ENCODE peak calls at places on chromosomes 6 and 20, in five cellular contexts. One of them, this sample, is unnamed.

GRCh38 chr6:152316024-152316423 is 321.1 kb downstream of the SYNE1 start:
- DNase-seq in brain microvascular endothelial cell: peak
- DNase-seq in CD8-positive, alpha-beta memory T cell: no peak
- DNase-seq in CD4-positive, alpha-beta T cell: no peak
- DNase-seq in transverse colon: no peak
- DNase-seq in this sample: no peak

GRCh38 chr20:61954276-61955021 is 111.2 kb downstream of the TAF4 start:
- DNase-seq in brain microvascular endothelial cell: no peak
- DNase-seq in CD8-positive, alpha-beta memory T cell: no peak
- DNase-seq in CD4-positive, alpha-beta T cell: no peak
- DNase-seq in transverse colon: no peak
- DNase-seq in this sample: no peak

GRCh38 chr6:26224940-26225847 is 138.0 kb downstream of the HFE start:
- DNase-seq in CD8-positive, alpha-beta memory T cell: no peak
- DNase-seq in CD4-positive, alpha-beta T cell: no peak
- DNase-seq in brain microvascular endothelial cell: peak
- DNase-seq in transverse colon: no peak
- DNase-seq in this sample: peak

GRCh38 chr20:43824699-43825402 is 89.8 kb upstream of the TOX2 start:
- DNase-seq in CD8-positive, alpha-beta memory T cell: no peak
- DNase-seq in CD4-positive, alpha-beta T cell: no peak
- DNase-seq in brain microvascular endothelial cell: peak
- DNase-seq in transverse colon: no peak
- DNase-seq in this sample: no peak

GRCh38 chr6:119128252-119128912 is 49.9 kb upstream of the FAM184A start:
- DNase-seq in CD4-positive, alpha-beta T cell: no peak
- DNase-seq in brain microvascular endothelial cell: no peak
- DNase-seq in transverse colon: no peak
- DNase-seq in CD8-positive, alpha-beta memory T cell: no peak
- DNase-seq in this sample: no peak

GRCh38 chr6:30676660-30677270 is 4.0 kb upstream of the DHX16 start:
- DNase-seq in transverse colon: no peak
- DNase-seq in brain microvascular endothelial cell: no peak
- DNase-seq in CD8-positive, alpha-beta memory T cell: no peak
- DNase-seq in CD4-positive, alpha-beta T cell: no peak
- DNase-seq in this sample: no peak

GRCh38 chr6:27836783-27837635 is 75.2 kb downstream of the OR2B2 start:
- DNase-seq in transverse colon: peak
- DNase-seq in CD8-positive, alpha-beta memory T cell: peak
- DNase-seq in CD4-positive, alpha-beta T cell: peak
- DNase-seq in brain microvascular endothelial cell: peak
- DNase-seq in this sample: peak

GRCh38 chr20:43799150-43799711 is 72.4 kb upstream of the GTSF1L start:
- DNase-seq in transverse colon: no peak
- DNase-seq in CD4-positive, alpha-beta T cell: no peak
- DNase-seq in brain microvascular endothelial cell: no peak
- DNase-seq in CD8-positive, alpha-beta memory T cell: no peak
- DNase-seq in this sample: no peak

GRCh38 chr6:43983191-43983590 is 144.1 kb downstream of the MRPL14 start:
- DNase-seq in CD8-positive, alpha-beta memory T cell: no peak
- DNase-seq in transverse colon: no peak
- DNase-seq in CD4-positive, alpha-beta T cell: no peak
- DNase-seq in brain microvascular endothelial cell: no peak
- DNase-seq in this sample: no peak

GRCh38 chr6:17021539-17021889 is 80.3 kb upstream of the STMND1 start:
- DNase-seq in transverse colon: no peak
- DNase-seq in CD4-positive, alpha-beta T cell: no peak
- DNase-seq in brain microvascular endothelial cell: peak
- DNase-seq in CD8-positive, alpha-beta memory T cell: no peak
- DNase-seq in this sample: no peak

GRCh38 chr20:15248618-15249395 is 911.4 kb upstream of the FLRT3 start:
- DNase-seq in brain microvascular endothelial cell: no peak
- DNase-seq in transverse colon: no peak
- DNase-seq in CD8-positive, alpha-beta memory T cell: no peak
- DNase-seq in CD4-positive, alpha-beta T cell: no peak
- DNase-seq in this sample: no peak

GRCh38 chr6:85272973-85273372 is 176.9 kb upstream of the NT5E start:
- DNase-seq in CD8-positive, alpha-beta memory T cell: no peak
- DNase-seq in brain microvascular endothelial cell: no peak
- DNase-seq in CD4-positive, alpha-beta T cell: no peak
- DNase-seq in transverse colon: no peak
- DNase-seq in this sample: no peak

GRCh38 chr6:19838442-19839236 is 1.5 kb downstream of the ID4 start:
- DNase-seq in transverse colon: peak
- DNase-seq in CD4-positive, alpha-beta T cell: no peak
- DNase-seq in CD8-positive, alpha-beta memory T cell: no peak
- DNase-seq in brain microvascular endothelial cell: no peak
- DNase-seq in this sample: no peak

GRCh38 chr6:51480040-51480439 is 607.4 kb downstream of the PKHD1 start:
- DNase-seq in brain microvascular endothelial cell: no peak
- DNase-seq in CD8-positive, alpha-beta memory T cell: no peak
- DNase-seq in transverse colon: no peak
- DNase-seq in CD4-positive, alpha-beta T cell: no peak
- DNase-seq in this sample: no peak

GRCh38 chr20:25247666-25248500 is at the start of gene PYGB:
- DNase-seq in transverse colon: peak
- DNase-seq in brain microvascular endothelial cell: peak
- DNase-seq in CD8-positive, alpha-beta memory T cell: peak
- DNase-seq in CD4-positive, alpha-beta T cell: peak
- DNase-seq in this sample: peak

GRCh38 chr6:69290116-69290515 is 506.7 kb downstream of the LMBRD1 start:
- DNase-seq in CD8-positive, alpha-beta memory T cell: no peak
- DNase-seq in brain microvascular endothelial cell: no peak
- DNase-seq in CD4-positive, alpha-beta T cell: no peak
- DNase-seq in transverse colon: no peak
- DNase-seq in this sample: no peak

GRCh38 chr6:128574413-128574812 is 54.0 kb upstream of the PTPRK start:
- DNase-seq in CD8-positive, alpha-beta memory T cell: no peak
- DNase-seq in brain microvascular endothelial cell: no peak
- DNase-seq in CD4-positive, alpha-beta T cell: no peak
- DNase-seq in transverse colon: no peak
- DNase-seq in this sample: no peak

GRCh38 chr6:31094389-31094881 is 17.9 kb downstream of the C6orf15 start:
- DNase-seq in CD8-positive, alpha-beta memory T cell: no peak
- DNase-seq in transverse colon: peak
- DNase-seq in CD4-positive, alpha-beta T cell: peak
- DNase-seq in brain microvascular endothelial cell: no peak
- DNase-seq in this sample: peak

GRCh38 chr20:31712112-31712553 is 10.5 kb downstream of the BCL2L1 start:
- DNase-seq in CD8-positive, alpha-beta memory T cell: no peak
- DNase-seq in transverse colon: no peak
- DNase-seq in CD4-positive, alpha-beta T cell: no peak
- DNase-seq in brain microvascular endothelial cell: no peak
- DNase-seq in this sample: no peak

GRCh38 chr20:17833036-17833674 is 133.4 kb downstream of the BANF2 start:
- DNase-seq in brain microvascular endothelial cell: no peak
- DNase-seq in CD4-positive, alpha-beta T cell: no peak
- DNase-seq in CD8-positive, alpha-beta memory T cell: no peak
- DNase-seq in transverse colon: no peak
- DNase-seq in this sample: no peak

GRCh38 chr20:17837179-17837578 is 131.4 kb downstream of the SNX5 start:
- DNase-seq in CD8-positive, alpha-beta memory T cell: no peak
- DNase-seq in transverse colon: no peak
- DNase-seq in brain microvascular endothelial cell: no peak
- DNase-seq in CD4-positive, alpha-beta T cell: no peak
- DNase-seq in this sample: no peak

GRCh38 chr20:17835240-17835940 is 133.2 kb downstream of the SNX5 start:
- DNase-seq in CD8-positive, alpha-beta memory T cell: no peak
- DNase-seq in transverse colon: peak
- DNase-seq in CD4-positive, alpha-beta T cell: no peak
- DNase-seq in brain microvascular endothelial cell: peak
- DNase-seq in this sample: no peak

GRCh38 chr20:17835941-17836861 is 132.4 kb downstream of the SNX5 start:
- DNase-seq in CD4-positive, alpha-beta T cell: no peak
- DNase-seq in brain microvascular endothelial cell: no peak
- DNase-seq in CD8-positive, alpha-beta memory T cell: no peak
- DNase-seq in transverse colon: peak
- DNase-seq in this sample: no peak

DNA sequence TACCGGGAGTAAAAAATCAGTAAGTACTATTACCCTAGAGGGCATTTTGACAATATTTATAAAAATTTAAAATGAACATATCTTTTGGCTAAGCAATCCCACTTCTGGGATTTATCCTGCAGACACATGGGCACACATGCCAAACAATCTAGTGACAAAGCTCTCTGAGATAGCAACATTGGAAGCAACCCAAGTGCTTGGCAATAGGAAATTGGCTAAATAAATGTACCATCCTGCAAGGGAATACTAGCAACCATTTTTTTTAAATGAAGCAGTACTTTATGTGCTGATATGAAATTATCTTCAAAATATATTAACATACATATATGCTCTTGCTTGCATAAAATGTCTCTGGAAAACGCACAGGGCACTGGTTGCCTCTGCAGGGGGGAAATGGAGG is 133.8 kb downstream of the SNX5 start:
- DNase-seq in CD4-positive, alpha-beta T cell: no peak
- DNase-seq in brain microvascular endothelial cell: no peak
- DNase-seq in transverse colon: no peak
- DNase-seq in CD8-positive, alpha-beta memory T cell: no peak
- DNase-seq in this sample: no peak
- H3K27ac ChIP-seq in CD4-positive, alpha-beta T cell: no peak
- H3K27ac ChIP-seq in brain microvascular endothelial cell: peak
- H3K27ac ChIP-seq in transverse colon: no peak
- H3K27ac ChIP-seq in CD8-positive, alpha-beta memory T cell: no peak
- H3K27ac ChIP-seq in this sample: no peak

GRCh38 chr6:15246217-15247211 is 645 bp downstream of the JARID2 start:
- DNase-seq in CD4-positive, alpha-beta T cell: no peak
- DNase-seq in brain microvascular endothelial cell: no peak
- DNase-seq in transverse colon: no peak
- DNase-seq in CD8-positive, alpha-beta memory T cell: peak
- DNase-seq in this sample: no peak
- H3K27ac ChIP-seq in CD4-positive, alpha-beta T cell: peak
- H3K27ac ChIP-seq in brain microvascular endothelial cell: peak
- H3K27ac ChIP-seq in transverse colon: peak
- H3K27ac ChIP-seq in CD8-positive, alpha-beta memory T cell: peak
- H3K27ac ChIP-seq in this sample: peak

DNA sequence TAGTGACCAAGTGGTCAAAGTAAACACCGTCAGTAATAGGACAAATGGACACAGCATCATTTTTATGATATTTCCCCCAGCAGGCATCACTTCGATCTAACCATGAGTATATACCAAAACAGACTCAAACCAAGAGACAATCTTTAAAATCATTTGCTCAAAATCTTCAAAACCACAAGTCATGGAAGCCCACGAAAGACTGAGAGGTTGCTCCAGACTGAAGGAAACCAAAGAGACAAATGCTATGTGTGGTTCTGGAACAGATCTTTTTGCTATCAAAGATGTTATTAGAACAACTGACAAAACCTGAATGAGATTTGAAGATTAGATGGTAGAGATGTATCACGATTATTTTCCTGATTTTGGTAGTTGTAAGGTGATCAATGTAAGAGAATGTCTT is 197.7 kb downstream of the TBXT start:
- DNase-seq in brain microvascular endothelial cell: no peak
- DNase-seq in CD4-positive, alpha-beta T cell: no peak
- DNase-seq in CD8-positive, alpha-beta memory T cell: no peak
- DNase-seq in transverse colon: no peak
- DNase-seq in this sample: no peak
- H3K27ac ChIP-seq in brain microvascular endothelial cell: no peak
- H3K27ac ChIP-seq in CD4-positive, alpha-beta T cell: no peak
- H3K27ac ChIP-seq in CD8-positive, alpha-beta memory T cell: no peak
- H3K27ac ChIP-seq in transverse colon: no peak
- H3K27ac ChIP-seq in this sample: no peak

GRCh38 chr6:159108438-159108985 is 60.7 kb upstream of the FNDC1 start:
- DNase-seq in brain microvascular endothelial cell: no peak
- DNase-seq in CD8-positive, alpha-beta memory T cell: no peak
- DNase-seq in transverse colon: no peak
- DNase-seq in CD4-positive, alpha-beta T cell: no peak
- DNase-seq in this sample: no peak
- H3K27ac ChIP-seq in brain microvascular endothelial cell: no peak
- H3K27ac ChIP-seq in CD8-positive, alpha-beta memory T cell: no peak
- H3K27ac ChIP-seq in transverse colon: no peak
- H3K27ac ChIP-seq in CD4-positive, alpha-beta T cell: peak
- H3K27ac ChIP-seq in this sample: peak

DNA sequence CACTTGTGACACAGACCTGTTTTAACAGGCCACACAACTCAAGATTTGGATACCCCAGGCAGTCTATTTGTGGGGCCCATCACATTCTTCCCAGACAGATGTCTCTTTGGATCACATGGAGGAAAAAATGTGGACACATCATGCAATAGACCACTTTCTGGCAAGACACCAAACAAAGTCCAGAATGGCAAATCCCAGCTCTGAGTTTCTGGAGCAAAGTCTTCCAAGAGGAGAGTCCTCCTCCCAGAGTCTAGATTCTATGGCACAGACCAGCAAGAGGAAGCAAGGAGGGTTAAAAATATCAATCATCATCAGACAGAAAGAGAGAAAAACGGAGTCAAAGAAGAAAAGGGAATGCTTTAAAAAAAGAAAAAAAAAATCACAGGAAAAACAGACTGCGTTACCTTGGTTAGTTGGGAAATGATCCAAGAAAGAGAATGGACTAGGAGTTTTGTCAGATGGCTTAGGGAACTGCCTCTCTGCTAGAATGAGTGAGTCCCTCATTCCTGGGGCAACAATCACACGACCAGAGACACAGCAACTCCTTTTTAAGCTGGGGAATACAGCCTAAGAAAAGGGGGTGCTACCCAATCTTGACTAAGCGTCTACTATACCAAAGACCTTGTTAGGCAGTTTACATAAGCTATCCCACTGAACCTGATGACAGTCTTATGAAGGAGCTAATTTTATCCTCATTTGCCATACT is 247.7 kb downstream of the BTBD9 start:
- DNase-seq in transverse colon: no peak
- DNase-seq in CD4-positive, alpha-beta T cell: no peak
- DNase-seq in CD8-positive, alpha-beta memory T cell: no peak
- DNase-seq in brain microvascular endothelial cell: no peak
- DNase-seq in this sample: no peak
- H3K27ac ChIP-seq in transverse colon: no peak
- H3K27ac ChIP-seq in CD4-positive, alpha-beta T cell: no peak
- H3K27ac ChIP-seq in CD8-positive, alpha-beta memory T cell: no peak
- H3K27ac ChIP-seq in brain microvascular endothelial cell: no peak
- H3K27ac ChIP-seq in this sample: no peak

GRCh38 chr6:686528-686927 is 6.4 kb downstream of the EXOC2 start:
- DNase-seq in transverse colon: no peak
- DNase-seq in CD4-positive, alpha-beta T cell: no peak
- DNase-seq in brain microvascular endothelial cell: no peak
- DNase-seq in CD8-positive, alpha-beta memory T cell: no peak
- DNase-seq in this sample: no peak
- H3K27ac ChIP-seq in transverse colon: no peak
- H3K27ac ChIP-seq in CD4-positive, alpha-beta T cell: no peak
- H3K27ac ChIP-seq in brain microvascular endothelial cell: no peak
- H3K27ac ChIP-seq in CD8-positive, alpha-beta memory T cell: no peak
- H3K27ac ChIP-seq in this sample: no peak

DNA sequence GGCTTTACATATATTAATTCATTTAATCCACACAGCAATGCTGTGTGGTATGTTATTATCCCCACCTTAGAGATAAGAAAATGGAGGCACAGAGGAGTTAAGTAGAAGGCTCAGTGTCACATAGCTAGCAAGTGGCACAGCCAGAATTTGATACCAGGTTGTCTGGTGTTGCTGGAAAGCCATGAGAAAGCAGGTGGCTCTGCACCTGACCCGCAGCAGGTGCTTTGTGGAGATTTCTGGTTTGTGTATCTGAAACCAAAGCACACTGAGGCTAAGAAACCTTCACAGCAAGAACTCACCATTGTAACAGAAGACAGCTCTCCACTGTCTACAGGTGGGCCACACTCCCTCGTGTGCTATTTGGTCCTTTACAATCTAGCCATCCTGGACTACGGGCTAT is 7.5 kb downstream of the ELMO2 start:
- DNase-seq in transverse colon: no peak
- DNase-seq in CD8-positive, alpha-beta memory T cell: no peak
- DNase-seq in brain microvascular endothelial cell: no peak
- DNase-seq in CD4-positive, alpha-beta T cell: no peak
- DNase-seq in this sample: no peak
- H3K27ac ChIP-seq in transverse colon: no peak
- H3K27ac ChIP-seq in CD8-positive, alpha-beta memory T cell: no peak
- H3K27ac ChIP-seq in brain microvascular endothelial cell: no peak
- H3K27ac ChIP-seq in CD4-positive, alpha-beta T cell: no peak
- H3K27ac ChIP-seq in this sample: peak